ENCODE peak calls at places on chromosomes 13 and 19, in seven cellular contexts. P is PC-3, V is HCT116, L is testis, R is pancreas, F is gastrocnemius medialis, D is hepatocyte. M is an unnamed sample.

GRCh38 chr13:45678282-45678681 is 23.8 kb upstream of the CBY2 start:
- DNase-seq in D (no peak), R (no peak), F (no peak), V (no peak), P (peak; percentile 21), L (no peak), M (no peak)

GRCh38 chr19:38451629-38452028 is 18.1 kb downstream of the RYR1 start:
- DNase-seq in F (no peak), P (no peak), D (no peak), L (no peak), V (no peak), R (peak; percentile 45), M (no peak)

GRCh38 chr19:51680474-51680873 is 12.7 kb upstream of the SPACA6 start:
- DNase-seq in L (no peak), D (no peak), V (no peak), R (no peak), F (no peak), P (no peak), M (no peak)

GRCh38 chr13:28719656-28720055 is 886 bp upstream of the SLC46A3 start:
- DNase-seq in D (no peak), L (no peak), R (no peak), V (no peak), F (no peak), P (no peak), M (peak; percentile 32)

GRCh38 chr13:30375436-30375835 is 46.9 kb upstream of the UBE2L5 start:
- DNase-seq in D (no peak), V (no peak), R (no peak), P (no peak), F (no peak), L (no peak), M (no peak)

GRCh38 chr13:91108315-91108714 is 239.2 kb upstream of the MIR17HG start:
- DNase-seq in D (no peak), R (no peak), F (no peak), V (no peak), P (no peak), L (no peak), M (no peak)

GRCh38 chr19:39502640-39503417 is 4.1 kb downstream of the DLL3 start:
- DNase-seq in V (peak; percentile 66), P (no peak), F (no peak), R (no peak), D (peak; percentile 87), L (peak; percentile 66), M (peak; percentile 29)

GRCh38 chr13:41900918-41901317 is 60.0 kb downstream of the VWA8 start:
- DNase-seq in R (no peak), P (peak; percentile 4), D (no peak), L (no peak), F (no peak), V (no peak), M (peak; percentile 15)

GRCh38 chr19:12141405-12141736 is 1.2 kb upstream of the ZNF20 start:
- DNase-seq in P (no peak), V (no peak), D (no peak), L (no peak), R (no peak), F (no peak), M (no peak)
- TF ChIP-seq CTCF in P (no peak), V (no peak), D (no peak), L (no peak), R (no peak), F (no peak), M (no peak)

DNA sequence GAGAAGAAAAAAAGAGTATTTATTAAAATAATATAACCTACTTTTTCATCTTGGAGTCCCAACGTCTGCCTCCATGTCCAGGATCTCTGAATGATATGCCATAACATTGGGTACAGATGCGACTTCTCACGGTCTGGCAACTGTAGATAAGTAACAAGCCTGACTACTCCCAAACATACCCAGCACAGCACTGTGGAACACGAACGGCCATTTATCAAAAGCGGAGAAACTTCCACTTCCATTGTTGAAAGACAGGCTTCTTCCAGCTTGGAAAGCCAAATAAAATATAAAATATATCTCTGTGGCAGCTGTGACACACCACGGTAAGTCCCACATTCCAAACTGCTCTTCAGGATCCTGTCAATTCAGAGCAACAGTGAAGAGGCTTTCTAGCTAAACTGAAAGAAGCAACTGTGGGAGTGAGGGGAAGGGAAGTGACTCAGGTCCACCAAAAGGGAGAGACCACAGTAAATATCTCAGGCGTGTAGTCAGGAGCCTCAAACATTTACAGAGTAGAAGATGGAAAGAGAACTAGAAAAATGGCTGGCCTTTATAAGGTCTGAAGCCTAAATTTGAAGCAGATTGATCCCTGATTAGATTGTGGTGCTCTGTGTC is 331.7 kb downstream of the LIG4 start:
- DNase-seq in R (no peak), P (peak; percentile 93), L (no peak), D (no peak), V (no peak), F (no peak), M (no peak)
- H3K4me3 ChIP-seq in R (no peak overlapping the region), P (peak overlapping the region; percentile 58), L (no peak overlapping the region), D (no peak overlapping the region), V (no peak overlapping the region), F (no peak overlapping the region), M (no peak overlapping the region)

DNA sequence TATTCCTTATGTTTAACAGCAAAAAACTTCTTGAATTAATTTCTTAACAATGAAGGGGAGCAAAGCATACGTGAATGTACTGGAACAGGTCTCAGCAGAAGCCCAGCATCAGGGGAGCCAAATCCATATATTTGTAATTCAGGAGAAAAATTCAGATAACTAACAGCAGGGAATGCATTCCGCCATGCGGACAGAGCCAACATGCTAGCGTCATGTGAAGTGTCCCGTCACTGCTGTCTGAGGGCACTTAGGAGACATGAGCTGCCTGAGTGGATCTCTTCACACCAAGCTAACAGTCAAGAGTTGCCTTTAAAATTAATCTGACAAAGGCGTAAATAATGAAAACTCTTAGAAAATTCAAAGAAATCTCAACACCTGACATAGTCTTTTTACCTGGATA is 6.4 kb downstream of the AMER2 start:
- DNase-seq in D (no peak), V (no peak), L (no peak), F (no peak), R (no peak), P (no peak), M (no peak)
- H3K27me3 ChIP-seq in D (peaks cover 49% of the 10 kb centered on the region), V (peaks cover 6% of the 10 kb centered on the region), L (no peaks in the 10 kb centered on the region), F (peaks cover 11% of the 10 kb centered on the region), R (no peaks in the 10 kb centered on the region), P (peaks cover 39% of the 10 kb centered on the region), M (peaks cover 12% of the 10 kb centered on the region)

DNA sequence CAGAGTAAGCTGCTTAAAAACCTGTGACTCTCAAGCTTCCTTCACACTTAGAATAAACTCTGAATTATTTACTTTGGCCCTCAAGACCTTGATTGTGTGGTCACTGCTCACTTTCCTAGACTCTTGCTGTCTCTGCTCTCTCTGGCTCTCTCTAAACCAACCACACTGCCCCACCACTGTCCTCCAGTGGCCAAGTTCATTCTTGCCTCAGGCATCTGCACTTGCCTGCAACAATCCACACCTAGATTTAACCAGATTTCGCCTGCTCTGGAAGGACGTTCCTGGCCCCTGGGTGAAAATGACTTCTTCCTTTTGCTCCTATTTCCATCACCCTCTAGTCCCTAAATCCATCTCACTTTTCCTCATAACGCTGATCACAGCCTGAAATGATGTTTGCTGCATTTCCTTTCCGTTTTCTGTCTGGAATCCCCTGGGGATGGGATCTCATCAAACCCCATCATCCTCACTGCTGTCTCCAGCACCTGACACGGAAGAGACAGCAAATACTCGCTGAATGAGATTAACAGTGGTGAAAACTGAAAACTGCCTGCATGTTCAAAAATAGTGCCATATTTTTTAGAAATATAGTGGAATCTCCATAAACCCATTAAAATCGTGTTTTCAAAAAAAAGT is 232.6 kb downstream of the UQCRFS1 start:
- DNase-seq in P (no peak), D (no peak), L (no peak), F (no peak), R (no peak), V (no peak), M (no peak)
- TF ChIP-seq CTCF in P (no peak), D (peak; percentile 18), L (no peak), F (no peak), R (no peak), V (no peak), M (no peak)

M was measured in bronchial epithelial cell.